ENCODE peak calls at places on chromosomes 13 and 19, in seven cellular contexts. P is tibial nerve, G is AG09319, R is IMR-90, H is WTC11, X is heart right ventricle, A is fibroblast of the aortic adventitia. J is an unnamed sample.
A peak's percentile ranks its signal among the peaks of the same experiment; 100 is the strongest.

GRCh38 chr13:94251801-94252200 is 227.7 kb downstream of the DCT start:
- DNase-seq in P (no peak), G (no peak), R (peak; percentile 26), H (no peak), X (no peak), A (peak; percentile 67), J (no peak)

GRCh38 chr13:30806784-30807183 is 71.4 kb downstream of the ALOX5AP start:
- DNase-seq in P (no peak), G (peak; percentile 14), R (peak; percentile 88), H (no peak), X (no peak), A (peak; percentile 87), J (no peak)

GRCh38 chr13:58630794-58631193 is 999.2 kb downstream of the PCDH17 start:
- DNase-seq in P (no peak), G (no peak), R (no peak), H (no peak), X (no peak), A (no peak), J (no peak)

GRCh38 chr13:97327071-97327470 is 104.9 kb downstream of the MBNL2 start:
- DNase-seq in P (no peak), G (no peak), R (no peak), H (no peak), X (no peak), A (no peak), J (no peak)

GRCh38 chr13:99227909-99228688 is 27.4 kb downstream of the UBAC2 start:
- DNase-seq in P (no peak), G (no peak), R (no peak), H (no peak), X (no peak), A (no peak), J (no peak)

GRCh38 chr19:47790398-47790814 is 11.9 kb downstream of the SELENOW start:
- DNase-seq in P (peak; percentile 72), G (peak; percentile 15), R (peak; percentile 59), H (peak; percentile 100), X (peak; percentile 88), A (peak; percentile 63), J (peak; percentile 96)

GRCh38 chr19:42153606-42154405 is 21.6 kb upstream of the POU2F2 start:
- DNase-seq in P (no peak), G (no peak), R (no peak), H (no peak), X (no peak), A (no peak), J (no peak)

GRCh38 chr19:1181606-1182005 is 7.5 kb upstream of the SBNO2 start:
- DNase-seq in P (no peak), G (no peak), R (no peak), H (no peak), X (no peak), A (no peak), J (no peak)

GRCh38 chr19:16139752-16140151 is 3.7 kb upstream of the HSH2D start:
- DNase-seq in P (no peak), G (no peak), R (no peak), H (no peak), X (no peak), A (no peak), J (no peak)

GRCh38 chr13:113519556-113519955 is 29.0 kb upstream of the DCUN1D2 start:
- DNase-seq in P (no peak), G (no peak), R (no peak), H (no peak), X (no peak), A (no peak), J (no peak)

GRCh38 chr13:49972709-49973108 is 24.1 kb upstream of the TRIM13 start:
- DNase-seq in P (no peak), G (no peak), R (no peak), H (no peak), X (no peak), A (no peak), J (no peak)

GRCh38 chr13:66312312-66313087 is 917.6 kb downstream of the PCDH9 start:
- DNase-seq in P (no peak), G (no peak), R (peak; percentile 80), H (no peak), X (no peak), A (peak; percentile 80), J (no peak)

GRCh38 chr19:16000024-16000687 is 51.3 kb downstream of the OR10H4 start:
- DNase-seq in P (no peak), G (no peak), R (peak; percentile 10), H (no peak), X (no peak), A (no peak), J (no peak)

GRCh38 chr13:104327217-104327616 is 1261.0 kb upstream of the SLC10A2 start:
- DNase-seq in P (no peak), G (no peak), R (no peak), H (no peak), X (no peak), A (no peak), J (no peak)

GRCh38 chr19:3224346-3225325 is at the start of gene CELF5:
- DNase-seq in P (no peak), G (no peak), R (no peak), H (peak; percentile 68), X (peak; percentile 59), A (no peak), J (peak; percentile 80)

GRCh38 chr19:37977992-37978391 is 71.0 kb downstream of the SIPA1L3 start:
- DNase-seq in P (no peak), G (no peak), R (peak; percentile 99), H (no peak), X (no peak), A (peak; percentile 62), J (no peak)

GRCh38 chr19:4284176-4284958 is 5.3 kb downstream of the SHD start:
- DNase-seq in P (no peak), G (no peak), R (no peak), H (peak; percentile 91), X (no peak), A (no peak), J (peak; percentile 67)

GRCh38 chr13:106555631-106556328 is 12.2 kb downstream of the ARGLU1 start:
- DNase-seq in P (no peak), G (no peak), R (peak; percentile 68), H (no peak), X (no peak), A (peak; percentile 32), J (no peak)

GRCh38 chr13:29845440-29846056 is 4.9 kb downstream of the UBL3 start:
- DNase-seq in P (no peak), G (no peak), R (peak; percentile 32), H (no peak), X (no peak), A (peak; percentile 64), J (no peak)

GRCh38 chr19:19111138-19111835 is 27.0 kb downstream of the TMEM161A start:
- DNase-seq in P (no peak), G (no peak), R (no peak), H (peak; percentile 23), X (no peak), A (no peak), J (no peak)

GRCh38 chr19:19113040-19113541 is 25.2 kb downstream of the TMEM161A start:
- DNase-seq in P (no peak), G (no peak), R (peak; percentile 74), H (peak; percentile 62), X (no peak), A (peak; percentile 30), J (peak; percentile 56)

GRCh38 chr19:19109601-19110000 is 28.7 kb downstream of the TMEM161A start:
- DNase-seq in P (no peak), G (no peak), R (peak; percentile 38), H (no peak), X (no peak), A (peak; percentile 40), J (no peak)

GRCh38 chr19:19111967-19112580 is 26.2 kb downstream of the TMEM161A start:
- DNase-seq in P (no peak), G (no peak), R (no peak), H (no peak), X (no peak), A (no peak), J (no peak)

GRCh38 chr19:19110410-19111137 is 27.7 kb downstream of the TMEM161A start:
- DNase-seq in P (no peak), G (no peak), R (no peak), H (peak; percentile 81), X (no peak), A (no peak), J (peak; percentile 83)
- TF ChIP-seq CTCF in P (peak; percentile 28), G (no peak), R (no peak), H (peak; percentile 22), X (peak; percentile 55), A (no peak), J (peak; percentile 48)

DNA sequence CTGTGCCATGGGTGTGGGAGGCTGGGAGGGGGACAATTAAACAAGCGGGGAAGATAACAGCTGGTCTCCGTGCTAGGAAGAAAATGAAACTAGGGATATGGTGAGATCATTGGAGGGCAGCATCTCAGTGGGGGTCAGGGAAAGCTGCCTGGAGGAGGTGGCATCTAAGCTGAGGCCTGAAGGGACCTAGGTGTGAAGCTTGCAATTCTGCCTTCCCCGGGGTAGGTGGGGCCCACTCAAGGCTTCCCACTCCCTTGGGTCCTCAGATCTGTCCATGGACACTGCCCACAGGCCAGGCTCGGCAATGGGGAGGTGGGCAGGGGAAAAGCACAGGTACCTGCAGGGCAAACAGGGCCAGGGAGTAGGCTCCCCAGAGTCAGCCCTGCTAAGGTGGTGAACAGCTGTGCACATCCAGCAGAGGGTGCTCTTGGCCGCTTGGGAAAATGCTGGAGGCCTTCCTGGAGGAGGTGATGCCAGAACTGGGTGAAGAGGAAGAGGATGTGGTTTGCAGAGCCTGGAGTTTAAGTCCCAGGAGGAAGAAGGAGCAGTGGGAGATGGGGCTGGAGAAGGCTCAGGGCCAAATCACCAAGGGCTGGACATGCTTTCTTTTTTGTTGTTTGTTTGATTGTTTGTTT is 25.7 kb upstream of the CCNE1 start:
- DNase-seq in P (no peak), G (no peak), R (no peak), H (peak; percentile 65), X (no peak), A (no peak), J (no peak)
- TF ChIP-seq CTCF in P (no peak), G (no peak), R (peak; percentile 11), H (no peak), X (no peak), A (no peak), J (no peak)

GRCh38 chr13:41345165-41345920 is 34.3 kb downstream of the NAA16 start:
- DNase-seq in P (no peak), G (no peak), R (no peak), H (no peak), X (no peak), A (no peak), J (no peak)

GRCh38 chr13:41345921-41346589 is 35.0 kb downstream of the NAA16 start:
- DNase-seq in P (no peak), G (no peak), R (peak; percentile 44), H (no peak), X (no peak), A (peak; percentile 62), J (no peak)

GRCh38 chr13:41344358-41344757 is 33.3 kb downstream of the NAA16 start:
- DNase-seq in P (no peak), G (no peak), R (no peak), H (no peak), X (no peak), A (no peak), J (no peak)
- TF ChIP-seq CTCF in P (no peak), G (no peak), R (no peak), H (no peak), X (no peak), A (no peak), J (no peak)

DNA sequence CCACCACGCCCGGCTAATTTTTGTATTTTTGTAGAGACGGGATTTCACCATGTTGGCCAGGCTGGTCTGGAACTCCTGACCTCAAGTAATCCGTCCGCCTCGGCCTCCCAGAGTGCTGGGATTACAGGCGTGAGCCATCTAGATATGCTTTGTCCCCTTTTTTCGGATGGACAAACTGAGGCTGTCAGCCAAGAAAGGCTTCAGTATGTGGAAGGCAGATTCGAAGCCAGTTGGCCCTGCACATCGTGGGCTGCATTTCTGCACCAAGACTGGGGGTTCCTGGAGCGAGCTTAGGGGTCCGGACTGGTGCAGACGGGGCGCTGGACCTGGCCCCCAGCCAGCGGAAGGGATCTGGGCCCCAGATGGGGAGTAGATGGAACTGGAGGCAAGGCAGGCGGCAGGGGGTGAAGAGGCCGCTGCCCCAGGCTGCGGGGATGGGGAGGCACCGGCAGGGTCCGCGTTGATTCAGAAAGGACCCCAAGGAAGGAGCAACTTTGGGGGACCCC is 9.7 kb upstream of the JUND start:
- DNase-seq in P (no peak), G (no peak), R (no peak), H (no peak), X (peak; percentile 50), A (peak; percentile 17), J (no peak)
- TF ChIP-seq CTCF in P (no peak), G (no peak), R (no peak), H (no peak), X (peak; percentile 35), A (no peak), J (no peak)